ENCODE peak calls at places on chromosomes 13 and 19, in nine cellular contexts. D is A549, R is fibroblast of lung, Y is ovary, B is thoracic aorta, Q is ascending aorta, V is tibial artery, G is HL-60, I is AG10803. C is an unnamed sample.

GRCh38 chr19:58183822-58184215 is 958 bp downstream of the ZNF274 start:
- DNase-seq in I (no peak), Q (no peak), B (no peak), V (no peak), Y (no peak), G (no peak), D (no peak), R (no peak), C (no peak)

GRCh38 chr19:49677232-49677881 is at the start of gene PRMT1:
- DNase-seq in B (no peak), Y (peak; percentile 60), D (peak; percentile 76), I (no peak), V (no peak), R (peak; percentile 29), Q (no peak), G (peak; percentile 25), C (peak; percentile 21)

GRCh38 chr13:41244555-41244954 is 18.8 kb downstream of the MTRF1 start:
- DNase-seq in Y (no peak), I (no peak), Q (no peak), V (no peak), R (no peak), B (no peak), G (no peak), D (no peak), C (no peak)

GRCh38 chr19:33387351-33388230 is 14.1 kb downstream of the CEBPG start:
- DNase-seq in G (no peak), R (no peak), Q (peak; percentile 61), Y (no peak), D (no peak), I (no peak), V (no peak), B (no peak), C (no peak)

GRCh38 chr13:98570929-98571372 is 6.0 kb downstream of the STK24 start:
- DNase-seq in B (no peak), R (peak; percentile 45), D (no peak), Y (peak; percentile 13), G (no peak), Q (no peak), I (no peak), V (no peak), C (no peak)

GRCh38 chr13:44819245-44819644 is 170.0 kb downstream of the NUFIP1 start:
- DNase-seq in I (peak; percentile 50), D (peak; percentile 79), R (peak; percentile 93), G (no peak), V (no peak), Q (no peak), B (no peak), Y (no peak), C (peak; percentile 82)

GRCh38 chr13:69856331-69856730 is 251.3 kb upstream of the ATXN8OS start:
- DNase-seq in V (no peak), G (no peak), R (peak; percentile 6), I (no peak), B (no peak), Y (no peak), Q (no peak), D (no peak), C (no peak)

GRCh38 chr19:19541572-19541971 is 3.5 kb downstream of the CILP2 start:
- DNase-seq in Q (no peak), B (no peak), Y (no peak), I (no peak), D (no peak), R (no peak), V (no peak), G (no peak), C (no peak)

GRCh38 chr19:42478765-42479307 is 36.1 kb upstream of the CXCL17 start:
- DNase-seq in I (no peak), Y (no peak), G (no peak), B (no peak), D (no peak), V (no peak), R (no peak), Q (no peak), C (no peak)

GRCh38 chr13:37138169-37138568 is 32.7 kb upstream of the CSNK1A1L start:
- DNase-seq in Y (no peak), G (no peak), V (no peak), R (no peak), I (peak; percentile 27), D (peak; percentile 4), Q (no peak), B (no peak), C (peak; percentile 44)

GRCh38 chr19:17753976-17754375 is 2.7 kb downstream of the FCHO1 start:
- DNase-seq in Q (no peak), R (no peak), D (no peak), V (no peak), B (no peak), G (no peak), I (no peak), Y (no peak), C (no peak)

DNA sequence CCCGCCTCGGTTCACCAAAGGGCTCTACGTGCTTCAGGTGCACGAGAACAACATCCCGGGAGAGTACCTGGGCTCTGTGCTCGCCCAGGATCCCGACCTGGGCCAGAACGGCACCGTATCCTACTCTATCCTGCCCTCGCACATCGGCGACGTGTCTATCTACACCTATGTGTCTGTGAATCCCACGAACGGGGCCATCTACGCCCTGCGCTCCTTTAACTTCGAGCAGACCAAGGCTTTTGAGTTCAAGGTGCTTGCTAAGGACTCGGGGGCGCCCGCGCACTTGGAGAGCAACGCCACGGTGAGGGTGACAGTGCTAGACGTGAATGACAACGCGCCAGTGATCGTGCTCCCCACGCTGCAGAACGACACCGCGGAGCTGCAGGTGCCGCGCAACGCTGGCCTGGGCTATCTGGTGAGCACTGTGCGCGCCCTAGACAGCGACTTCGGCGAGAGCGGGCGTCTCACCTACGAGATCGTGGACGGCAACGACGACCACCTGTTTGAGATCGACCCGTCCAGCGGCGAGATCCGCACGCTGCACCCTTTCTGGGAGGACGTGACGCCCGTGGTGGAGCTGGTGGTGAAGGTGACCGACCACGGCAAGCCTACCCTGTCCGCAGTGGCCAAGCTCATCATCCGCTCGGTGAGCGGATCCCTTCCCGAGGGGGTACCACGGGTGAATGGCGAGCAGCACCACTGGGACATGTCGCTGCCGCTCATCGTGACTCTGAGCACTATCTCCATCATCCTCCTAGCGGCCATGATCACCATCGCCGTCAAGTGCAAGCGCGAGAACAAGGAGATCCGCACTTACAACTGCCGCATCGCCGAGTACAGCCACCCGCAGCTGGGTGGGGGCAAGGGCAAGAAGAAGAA is 2.6 kb downstream of the PCDH17 start:
- DNase-seq in Q (no peak), D (no peak), I (no peak), V (peak; percentile 65), B (no peak), R (peak; percentile 45), G (no peak), Y (no peak), C (no peak)
- H3K4me3 ChIP-seq in Q (peak overlapping the region; percentile 65), D (no peak overlapping the region), I (no peak overlapping the region), V (peak overlapping the region; percentile 51), B (peak overlapping the region; percentile 73), R (no peak overlapping the region), G (no peak overlapping the region), Y (peak overlapping the region; percentile 15), C (no peak overlapping the region)

GRCh38 chr13:51154029-51154555 is 43.0 kb upstream of the C13orf42 start:
- DNase-seq in I (peak; percentile 15), Y (no peak), D (no peak), Q (no peak), G (peak; percentile 15), R (peak; percentile 73), B (no peak), V (no peak), C (peak; percentile 60)

GRCh38 chr13:51156666-51157065 is 45.6 kb upstream of the C13orf42 start:
- DNase-seq in Y (no peak), G (no peak), Q (no peak), D (no peak), I (no peak), V (no peak), B (no peak), R (no peak), C (no peak)

GRCh38 chr13:51158923-51159322 is 47.8 kb upstream of the C13orf42 start:
- DNase-seq in D (no peak), B (no peak), I (peak; percentile 3), Y (no peak), R (peak; percentile 21), G (no peak), V (no peak), Q (no peak), C (peak; percentile 16)

GRCh38 chr13:51153527-51153926 is 42.5 kb upstream of the C13orf42 start:
- DNase-seq in G (no peak), Q (no peak), Y (no peak), R (peak; percentile 13), V (no peak), D (no peak), B (no peak), I (no peak), C (peak; percentile 9)

GRCh38 chr13:51158365-51158764 is 47.3 kb upstream of the C13orf42 start:
- DNase-seq in Y (no peak), D (peak; percentile 15), I (no peak), Q (no peak), G (no peak), R (no peak), V (no peak), B (no peak), C (no peak)
- TF ChIP-seq CTCF in Y (no peak), D (no peak), I (no peak), Q (no peak), G (no peak), R (no peak), V (no peak), B (no peak), C (no peak)

GRCh38 chr13:24680921-24681585 is 845 bp downstream of the ATP12A start:
- DNase-seq in B (no peak), R (no peak), Q (no peak), I (no peak), D (no peak), V (no peak), Y (no peak), G (no peak), C (no peak)

GRCh38 chr13:24678151-24678550 is 2.1 kb upstream of the ATP12A start:
- DNase-seq in G (no peak), B (no peak), D (no peak), Y (no peak), R (no peak), Q (no peak), V (no peak), I (no peak), C (no peak)

GRCh38 chr13:24680258-24680920 is at the start of gene ATP12A:
- DNase-seq in Q (no peak), B (no peak), V (no peak), Y (no peak), R (no peak), G (no peak), D (no peak), I (no peak), C (no peak)

GRCh38 chr13:24681930-24682329 is 1.7 kb downstream of the ATP12A start:
- DNase-seq in G (no peak), D (no peak), I (no peak), Q (no peak), Y (no peak), R (no peak), V (no peak), B (no peak), C (no peak)

GRCh38 chr13:24679686-24680085 is 522 bp upstream of the ATP12A start:
- DNase-seq in D (no peak), G (no peak), R (no peak), I (no peak), Q (no peak), Y (no peak), B (no peak), V (no peak), C (no peak)
- H3K4me3 ChIP-seq in D (no peak overlapping the region), G (no peak overlapping the region), R (no peak overlapping the region), I (no peak overlapping the region), Q (no peak overlapping the region), Y (no peak overlapping the region), B (no peak overlapping the region), V (no peak overlapping the region), C (no peak overlapping the region)

GRCh38 chr13:88978607-88979006 is 1307.4 kb downstream of the SLITRK5 start:
- DNase-seq in I (no peak), Q (no peak), G (no peak), R (no peak), D (no peak), B (no peak), V (no peak), Y (no peak), C (no peak)

GRCh38 chr13:88979465-88980180 is 1308.5 kb downstream of the SLITRK5 start:
- DNase-seq in D (no peak), V (no peak), R (peak; percentile 12), G (no peak), Q (no peak), Y (no peak), B (no peak), I (no peak), C (peak; percentile 11)
- TF ChIP-seq CTCF in D (no peak), V (no peak), R (peak; percentile 26), G (peak; percentile 5), Q (peak; percentile 7), Y (no peak), B (peak; percentile 26), I (no peak), C (no peak)

C was measured in fibroblast of pulmonary artery.